ENCODE peak calls at places on chromosomes 16 and 17, in four cellular contexts. G, C, S and D are unnamed samples.

GRCh38 chr17:8038954-8039610 is at the start of gene ALOX15B:
- DNase-seq in G (no peak), C (no peak), S (no peak), D (no peak)

GRCh38 chr17:72706396-72706981 is 386.0 kb downstream of the SLC39A11 start:
- DNase-seq in G (no peak), C (no peak), S (no peak), D (no peak)

GRCh38 chr17:8488491-8488890 is 52.8 kb downstream of the NDEL1 start:
- DNase-seq in G (no peak), C (no peak), S (no peak), D (no peak)

GRCh38 chr16:30700491-30700890 is 1.5 kb downstream of the SRCAP start:
- DNase-seq in G (no peak), C (peak), S (no peak), D (no peak)

GRCh38 chr17:50144346-50144745 is 6.1 kb downstream of the PPP1R9B start:
- DNase-seq in G (no peak), C (no peak), S (no peak), D (no peak)

GRCh38 chr17:45363498-45363897 is 46.7 kb upstream of the MAP3K14 start:
- DNase-seq in G (no peak), C (no peak), S (no peak), D (no peak)

GRCh38 chr17:37714897-37715296 is 30.0 kb downstream of the HNF1B start:
- DNase-seq in G (no peak), C (no peak), S (no peak), D (no peak)

GRCh38 chr17:50779747-50780363 is 12.5 kb upstream of the ANKRD40CL start:
- DNase-seq in G (no peak), C (no peak), S (no peak), D (peak)

GRCh38 chr16:75695708-75696107 is 5.6 kb downstream of the DUXB start:
- DNase-seq in G (no peak), C (no peak), S (no peak), D (no peak)
- TF ChIP-seq CTCF in G (peak), C (no peak), S (no peak), D (no peak)

GRCh38 chr16:1621851-1622250 is 9.7 kb downstream of the CRAMP1 start:
- DNase-seq in G (no peak), C (no peak), S (no peak), D (no peak)
- TF ChIP-seq CTCF in G (no peak), C (no peak), S (no peak), D (no peak)

GRCh38 chr16:11047939-11048500 is 103.7 kb downstream of the CLEC16A start:
- DNase-seq in G (no peak), C (no peak), S (no peak), D (no peak)
- TF ChIP-seq CTCF in G (no peak), C (no peak), S (no peak), D (no peak)

DNA sequence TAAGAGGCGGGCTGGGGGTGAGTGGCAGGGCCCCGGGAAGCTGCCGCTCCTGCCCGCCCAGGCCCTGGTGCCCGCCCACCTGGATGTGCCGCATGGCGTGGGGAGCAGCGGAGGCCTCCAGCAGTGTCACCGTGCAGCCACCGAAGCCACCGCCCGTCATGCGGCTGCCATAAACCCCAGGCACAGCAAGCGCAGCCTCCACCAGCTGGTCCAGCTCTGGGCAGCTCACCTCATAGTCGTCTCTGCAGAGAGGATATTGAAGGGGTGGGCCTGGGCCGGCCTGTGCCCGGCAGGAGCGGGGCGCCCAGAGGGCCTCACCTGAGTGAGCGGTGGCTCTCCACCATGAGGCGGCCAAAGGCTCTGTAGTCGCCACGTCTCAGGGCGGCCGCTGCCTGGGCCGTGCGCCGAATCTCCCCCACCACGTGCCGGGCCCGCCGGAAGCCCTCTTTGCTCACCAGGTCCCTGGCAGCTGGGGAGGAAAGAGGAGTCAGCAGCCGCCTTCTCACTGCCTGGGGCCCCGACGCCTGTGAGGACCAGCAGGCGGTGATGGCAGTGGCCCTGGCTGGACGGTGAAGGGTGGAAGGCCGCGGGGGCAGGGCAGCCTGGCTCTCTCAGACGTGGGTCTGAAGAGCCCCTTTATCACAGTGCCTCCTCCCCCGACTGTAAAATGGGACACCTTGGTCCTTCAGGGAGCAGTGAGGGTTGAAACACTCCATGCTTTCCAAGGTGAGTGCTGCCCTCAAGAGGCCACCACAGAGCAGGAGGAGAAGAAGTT is 6.7 kb downstream of the GALK1 start:
- DNase-seq in G (no peak), C (no peak), S (no peak), D (no peak)
- TF ChIP-seq CTCF in G (no peak), C (no peak), S (no peak), D (no peak)

DNA sequence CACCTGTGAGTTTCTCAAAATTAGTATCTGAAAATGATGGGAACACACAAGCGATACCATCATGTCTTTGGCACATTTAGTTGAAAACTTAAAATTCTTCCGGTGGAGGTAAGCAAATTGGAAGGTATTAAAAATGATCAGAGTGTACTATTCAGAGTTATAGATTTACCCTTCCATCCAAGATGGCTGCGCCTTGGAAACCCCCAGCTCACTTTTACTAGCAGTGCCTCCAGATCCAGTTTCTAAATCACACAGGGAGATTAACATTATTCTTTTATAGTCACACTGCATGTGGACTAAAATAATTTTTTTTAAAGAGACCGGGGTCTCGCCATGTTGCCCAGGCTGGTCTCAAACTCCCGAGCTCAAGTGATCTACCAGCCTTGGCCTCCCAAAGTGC is 15.0 kb downstream of the PITPNC1 start:
- DNase-seq in G (no peak), C (no peak), S (no peak), D (no peak)
- TF ChIP-seq CTCF in G (no peak), C (no peak), S (no peak), D (no peak)

GRCh38 chr16:5070431-5071186 is 1.0 kb upstream of the ALG1 start:
- DNase-seq in G (no peak), C (no peak), S (no peak), D (no peak)

GRCh38 chr16:5071341-5071680 is 332 bp upstream of the ALG1 start:
- DNase-seq in G (no peak), C (no peak), S (no peak), D (no peak)

GRCh38 chr16:5072334-5073278 is 963 bp downstream of the ALG1 start:
- DNase-seq in G (no peak), C (no peak), S (no peak), D (no peak)

GRCh38 chr16:5073279-5073629 is 1.6 kb downstream of the ALG1 start:
- DNase-seq in G (no peak), C (peak), S (no peak), D (no peak)

DNA sequence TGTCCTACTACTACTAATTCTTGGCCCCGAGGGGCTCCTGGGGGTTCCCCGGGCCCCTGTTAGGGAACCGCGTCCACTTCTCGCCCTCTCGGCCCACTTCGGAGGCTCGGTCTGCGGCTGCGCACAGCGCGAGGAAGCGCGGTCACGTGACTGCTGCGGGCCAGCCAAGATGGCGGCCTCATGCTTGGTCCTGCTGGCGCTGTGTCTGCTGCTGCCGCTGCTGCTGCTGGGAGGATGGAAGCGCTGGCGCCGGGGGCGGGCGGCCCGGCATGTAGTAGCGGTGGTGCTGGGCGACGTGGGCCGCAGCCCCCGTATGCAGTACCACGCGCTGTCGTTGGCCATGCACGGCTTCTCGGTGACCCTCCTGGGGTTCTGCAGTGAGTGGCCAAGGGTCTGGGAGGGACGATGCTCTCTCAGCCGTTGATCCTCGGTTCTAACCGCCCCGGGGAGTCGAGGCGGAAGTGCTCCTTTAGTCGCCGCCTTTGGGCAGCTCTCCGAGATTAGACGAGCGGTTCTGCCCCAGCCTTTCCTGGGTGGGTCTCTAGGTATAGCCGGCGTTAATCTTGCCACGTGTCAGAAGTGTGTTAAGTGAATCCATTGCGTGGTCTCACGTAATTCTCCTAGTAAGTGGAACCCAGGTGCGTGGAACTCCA is at the start of gene ALG1:
- DNase-seq in G (peak), C (peak), S (peak), D (peak)
- TF ChIP-seq CTCF in G (no peak), C (no peak), S (peak), D (no peak)

GRCh38 chr16:20741555-20742285 is at the start of gene THUMPD1:
- DNase-seq in G (peak), C (peak), S (peak), D (peak)

GRCh38 chr16:20743591-20743990 is 2.0 kb upstream of the THUMPD1 start:
- DNase-seq in G (no peak), C (no peak), S (no peak), D (no peak)

GRCh38 chr16:20740901-20741491 is 622 bp downstream of the THUMPD1 start:
- DNase-seq in G (peak), C (peak), S (peak), D (peak)

GRCh38 chr16:20744922-20745440 is 3.4 kb upstream of the THUMPD1 start:
- DNase-seq in G (no peak), C (no peak), S (no peak), D (no peak)

GRCh38 chr16:20740007-20740883 is 1.4 kb downstream of the THUMPD1 start:
- DNase-seq in G (no peak), C (peak), S (no peak), D (no peak)
- TF ChIP-seq CTCF in G (peak), C (peak), S (no peak), D (peak)

GRCh38 chr16:2529961-2530628 is 1.1 kb downstream of the CEMP1 start:
- DNase-seq in G (no peak), C (no peak), S (peak), D (no peak)

GRCh38 chr16:2528161-2529060 is 2.8 kb downstream of the CEMP1 start:
- DNase-seq in G (no peak), C (no peak), S (peak), D (no peak)

GRCh38 chr16:2530629-2531318 is 434 bp downstream of the CEMP1 start:
- DNase-seq in G (no peak), C (no peak), S (peak), D (no peak)

GRCh38 chr16:2527784-2528100 is 3.5 kb downstream of the CEMP1 start:
- DNase-seq in G (no peak), C (no peak), S (peak), D (no peak)

GRCh38 chr16:2529061-2529931 is 1.9 kb downstream of the CEMP1 start:
- DNase-seq in G (no peak), C (no peak), S (peak), D (no peak)
- TF ChIP-seq CTCF in G (peak), C (no peak), S (no peak), D (no peak)